ENCODE peak calls at places on chromosomes 2 and 18, in nine cellular contexts. P, C, K, F, Q, Z, I, D and S are unnamed samples.

GRCh38 chr2:180599804-180600203 is 380.6 kb upstream of the UBE2E3 start:
- DNase-seq in C (no peak), Q (no peak), P (no peak), D (no peak), F (no peak), Z (no peak), I (no peak), K (no peak), S (no peak)

GRCh38 chr2:2845267-2845666 is 514.2 kb upstream of the MYT1L start:
- DNase-seq in I (no peak), D (no peak), F (no peak), K (no peak), P (no peak), Q (no peak), C (no peak), Z (no peak), S (no peak)

GRCh38 chr18:1062592-1062991 is 157.9 kb downstream of the ADCYAP1 start:
- DNase-seq in D (no peak), P (no peak), C (no peak), I (no peak), K (no peak), Q (no peak), F (peak), Z (no peak), S (no peak)

GRCh38 chr2:75407038-75407530 is 153.7 kb downstream of the EVA1A start:
- DNase-seq in K (no peak), C (no peak), Z (no peak), F (no peak), Q (no peak), P (no peak), I (no peak), D (no peak), S (no peak)

GRCh38 chr18:74396252-74397204 is 60.6 kb downstream of the DIPK1C start:
- DNase-seq in Q (no peak), K (no peak), P (no peak), C (no peak), F (no peak), Z (no peak), I (no peak), D (no peak), S (no peak)

GRCh38 chr2:180159921-180160320 is 152.8 kb upstream of the CWC22 start:
- DNase-seq in I (no peak), D (no peak), F (no peak), Q (no peak), K (no peak), Z (no peak), P (no peak), C (no peak), S (no peak)

GRCh38 chr18:49031511-49032188 is 80.9 kb upstream of the SMAD7 start:
- DNase-seq in P (no peak), Z (no peak), I (no peak), Q (no peak), F (no peak), D (no peak), K (no peak), C (no peak), S (peak)

GRCh38 chr2:10125842-10126596 is 3.5 kb downstream of the RRM2 start:
- DNase-seq in D (no peak), F (no peak), I (no peak), K (no peak), Z (no peak), C (no peak), Q (no peak), P (no peak), S (no peak)

GRCh38 chr2:39488450-39488849 is 51.4 kb upstream of the MAP4K3 start:
- DNase-seq in D (no peak), K (no peak), Q (no peak), C (no peak), P (no peak), F (no peak), I (no peak), Z (no peak), S (no peak)

GRCh38 chr2:182763311-182763912 is 47.4 kb downstream of the DNAJC10 start:
- DNase-seq in P (no peak), F (peak), Z (no peak), Q (peak), D (no peak), I (no peak), C (no peak), K (peak), S (no peak)

GRCh38 chr18:32326450-32327309 is 136.8 kb downstream of the MEP1B start:
- DNase-seq in F (no peak), P (no peak), C (no peak), Q (no peak), D (no peak), I (no peak), K (no peak), Z (no peak), S (no peak)

GRCh38 chr18:32328974-32329373 is 139.1 kb downstream of the MEP1B start:
- DNase-seq in F (no peak), C (no peak), D (no peak), I (no peak), Z (no peak), K (no peak), Q (no peak), P (no peak), S (no peak)

GRCh38 chr18:32324173-32324572 is 134.3 kb downstream of the MEP1B start:
- DNase-seq in D (no peak), F (no peak), I (peak), Z (no peak), C (no peak), P (no peak), Q (no peak), K (no peak), S (no peak)

GRCh38 chr18:32332708-32333107 is 138.0 kb downstream of the GAREM1 start:
- DNase-seq in K (no peak), Z (no peak), I (no peak), D (no peak), C (no peak), Q (no peak), F (no peak), P (no peak), S (no peak)

DNA sequence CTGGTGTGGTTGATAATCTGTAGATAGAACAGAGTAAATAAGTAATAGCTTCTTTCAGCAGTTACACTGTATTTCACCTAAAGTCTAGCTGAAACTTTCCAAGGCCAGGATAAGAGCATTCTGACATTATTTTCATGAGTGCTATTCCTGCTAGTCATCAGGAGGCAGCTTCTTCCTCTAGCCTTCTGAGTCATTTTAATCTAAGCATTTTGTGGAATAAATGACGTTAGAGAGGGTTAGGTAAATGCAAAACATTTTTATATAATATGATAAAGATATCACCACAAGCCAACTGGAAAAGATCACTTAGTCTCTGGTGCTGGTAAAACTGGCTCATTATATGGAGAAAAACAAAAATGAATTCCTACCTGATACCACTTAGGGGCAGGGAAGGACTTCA is 138.5 kb downstream of the MEP1B start:
- DNase-seq in I (no peak), Z (no peak), P (no peak), F (no peak), Q (no peak), C (no peak), K (no peak), D (no peak), S (no peak)
- TF ChIP-seq CTCF in I (no peak), Z (no peak), P (no peak), F (no peak), Q (no peak), C (no peak), K (no peak), D (no peak), S (peak)

GRCh38 chr2:47073217-47073616 is 81.9 kb downstream of the STPG4 start:
- DNase-seq in F (no peak), D (no peak), Z (no peak), Q (no peak), I (no peak), C (no peak), P (no peak), K (no peak), S (no peak)

GRCh38 chr2:47070920-47071824 is 83.9 kb downstream of the STPG4 start:
- DNase-seq in D (peak), K (peak), I (peak), Q (peak), C (peak), F (no peak), Z (peak), P (no peak), S (peak)

GRCh38 chr2:47072728-47073191 is 82.3 kb downstream of the STPG4 start:
- DNase-seq in F (no peak), C (peak), Q (peak), I (no peak), D (no peak), K (no peak), P (no peak), Z (no peak), S (peak)

GRCh38 chr2:47073641-47074040 is 81.5 kb downstream of the STPG4 start:
- DNase-seq in C (no peak), F (no peak), D (no peak), K (no peak), P (peak), Q (no peak), I (no peak), Z (no peak), S (peak)

GRCh38 chr2:47072018-47072691 is 83.0 kb downstream of the STPG4 start:
- DNase-seq in D (peak), F (no peak), C (peak), K (peak), Z (no peak), Q (peak), P (peak), I (peak), S (peak)
- TF ChIP-seq CTCF in D (no peak), F (no peak), C (peak), K (no peak), Z (no peak), Q (peak), P (no peak), I (peak), S (no peak)

DNA sequence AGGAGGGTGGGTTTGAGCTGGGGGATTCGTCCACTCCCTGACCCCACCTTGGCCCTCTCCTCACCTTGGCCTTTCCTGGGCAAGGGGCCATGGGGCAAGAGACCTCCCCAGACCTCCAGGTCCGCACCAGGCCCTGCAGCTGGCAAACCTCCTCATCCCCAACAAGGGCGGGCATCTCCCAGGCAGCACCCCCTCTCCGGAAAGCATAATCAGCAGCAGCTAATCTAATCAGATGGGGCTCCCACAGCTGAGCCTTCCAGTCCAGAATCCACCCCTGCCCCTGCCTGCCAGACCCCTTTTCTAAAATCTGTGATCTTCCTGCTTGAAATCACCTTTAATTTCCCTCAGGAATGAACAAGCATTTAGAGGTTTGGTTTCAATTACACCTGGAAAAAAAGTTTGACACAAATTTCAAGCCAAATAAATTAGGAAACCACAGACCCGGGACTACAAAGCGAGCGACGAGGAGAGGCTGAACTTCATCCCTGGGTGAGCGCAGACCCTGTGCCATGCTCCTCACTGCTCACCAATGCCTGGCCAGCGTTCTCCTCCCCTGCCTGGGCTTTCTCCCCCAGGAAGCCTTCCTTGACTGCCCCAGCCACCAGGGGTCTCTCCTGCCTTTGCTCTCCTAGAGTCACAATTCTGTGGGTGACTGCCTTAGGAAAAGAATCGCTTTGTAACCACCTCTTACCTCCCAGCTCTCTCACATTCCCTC is 143.0 kb upstream of the MYCN start:
- DNase-seq in Q (no peak), K (no peak), D (no peak), P (no peak), I (no peak), Z (no peak), F (no peak), C (no peak), S (no peak)
- TF ChIP-seq CTCF in Q (no peak), K (no peak), D (no peak), P (no peak), I (no peak), Z (peak), F (no peak), C (no peak), S (peak)

DNA sequence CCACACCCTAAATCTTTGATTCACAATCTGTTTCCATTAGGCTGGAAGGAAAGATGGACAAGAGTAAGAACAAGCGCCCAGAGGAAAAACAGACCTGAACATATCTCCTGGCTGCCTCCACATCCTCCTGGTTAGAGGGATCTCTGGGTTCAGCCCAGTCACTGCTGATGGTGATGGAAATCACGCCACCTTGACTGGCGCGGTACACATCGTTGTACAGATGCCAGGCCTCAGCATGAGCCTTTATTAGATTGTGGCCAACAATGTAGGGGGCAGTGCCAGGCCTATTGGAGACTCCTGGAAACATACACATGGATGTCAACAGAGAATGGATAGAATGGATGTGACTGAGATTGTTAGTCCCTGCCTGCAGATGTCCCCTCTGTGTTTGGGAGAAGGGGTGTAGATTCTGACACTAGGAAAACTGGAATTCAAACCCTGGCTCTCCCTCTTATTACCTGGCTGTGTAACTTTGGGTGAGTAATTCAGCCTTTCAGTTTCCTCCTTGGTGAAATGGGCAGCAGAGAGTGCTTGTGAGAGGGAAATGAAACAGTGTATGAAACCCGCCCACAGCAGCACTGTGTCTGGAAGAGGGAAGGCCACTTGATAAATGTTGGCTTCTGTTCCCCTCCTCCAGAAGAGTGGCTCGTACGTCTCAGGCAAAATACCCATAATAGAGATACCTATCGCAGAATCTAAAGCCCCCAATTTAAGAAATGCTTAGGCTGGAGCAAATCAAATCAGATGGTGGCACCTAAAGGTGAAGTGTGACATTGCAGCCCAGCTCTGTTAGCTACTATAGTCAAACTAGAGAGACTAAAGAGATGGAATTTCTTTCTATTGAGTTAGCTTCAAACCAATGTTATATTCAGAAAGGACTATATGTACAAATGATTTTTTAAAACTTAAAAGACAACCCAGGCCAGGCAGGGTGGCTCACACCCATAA is 36.2 kb downstream of the LCT start:
- DNase-seq in P (no peak), F (no peak), K (no peak), Z (no peak), C (no peak), Q (no peak), I (no peak), D (no peak), S (no peak)
- TF ChIP-seq CTCF in P (no peak), F (no peak), K (no peak), Z (no peak), C (no peak), Q (no peak), I (no peak), D (no peak), S (peak)

GRCh38 chr2:240131941-240132650 is 4.0 kb downstream of the COPS9 start:
- DNase-seq in Q (no peak), C (peak), P (no peak), Z (no peak), K (no peak), D (no peak), I (no peak), F (no peak), S (peak)
- TF ChIP-seq CTCF in Q (no peak), C (no peak), P (no peak), Z (no peak), K (no peak), D (no peak), I (no peak), F (peak), S (peak)

GRCh38 chr18:46754661-46755292 is 2.1 kb downstream of the ST8SIA5 start:
- DNase-seq in F (no peak), I (no peak), P (no peak), D (no peak), Z (peak), Q (peak), C (no peak), K (peak), S (no peak)
- TF ChIP-seq CTCF in F (no peak), I (no peak), P (no peak), D (no peak), Z (peak), Q (peak), C (no peak), K (peak), S (peak)

DNA sequence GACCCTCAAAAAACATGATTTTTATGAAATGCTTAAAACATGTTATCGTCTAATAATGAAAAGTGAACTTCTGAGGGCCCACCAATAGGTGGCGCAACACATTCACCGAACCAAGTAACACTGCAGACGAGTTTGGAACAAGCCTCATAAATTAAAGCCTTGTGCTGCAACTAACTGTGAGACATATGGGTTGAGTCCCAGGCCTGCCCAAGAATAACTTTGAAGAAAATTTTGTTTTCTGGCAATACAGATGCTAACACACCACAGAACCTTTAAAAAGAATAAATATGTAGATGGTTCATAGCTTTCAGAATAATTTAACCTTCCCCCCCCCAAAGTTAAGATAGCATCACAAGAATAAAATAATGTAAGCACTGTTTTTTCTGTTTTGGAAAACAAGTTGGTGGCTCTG is 285.9 kb downstream of the RNF144A start:
- DNase-seq in D (no peak), C (peak), I (peak), K (peak), Z (peak), Q (peak), F (peak), P (peak), S (no peak)
- TF ChIP-seq CTCF in D (peak), C (peak), I (peak), K (peak), Z (peak), Q (peak), F (peak), P (peak), S (peak)

GRCh38 chr2:227816507-227817274 is 3.0 kb downstream of the CCL20 start:
- DNase-seq in Q (no peak), Z (no peak), C (no peak), I (no peak), D (no peak), F (no peak), P (no peak), K (no peak), S (no peak)
- TF ChIP-seq CTCF in Q (no peak), Z (no peak), C (no peak), I (no peak), D (no peak), F (no peak), P (no peak), K (no peak), S (no peak)

GRCh38 chr2:47006374-47007220 is 91.0 kb upstream of the MCFD2 start:
- DNase-seq in F (no peak), P (no peak), Z (no peak), Q (no peak), C (no peak), I (no peak), D (no peak), K (no peak), S (no peak)
- TF ChIP-seq CTCF in F (no peak), P (no peak), Z (peak), Q (no peak), C (no peak), I (no peak), D (no peak), K (no peak), S (no peak)